ENCODE peak calls at places on chromosomes 11 and 22, in four cellular contexts. H, K, I and Y are unnamed samples.

GRCh38 chr11:74182635-74183034 is 11.5 kb downstream of the PPME1 start:
- DNase-seq in H (peak), K (no peak), I (no peak), Y (no peak)

GRCh38 chr22:27378343-27378800 is 423.2 kb downstream of the MN1 start:
- DNase-seq in H (no peak), K (no peak), I (no peak), Y (no peak)

GRCh38 chr11:8690374-8691342 is 8.1 kb downstream of the RPL27A start:
- DNase-seq in H (no peak), K (peak), I (no peak), Y (no peak)

GRCh38 chr22:28977481-28977971 is 84.1 kb downstream of the C22orf31 start:
- DNase-seq in H (no peak), K (no peak), I (no peak), Y (no peak)

GRCh38 chr11:64716471-64717267 is 6.3 kb downstream of the NRXN2 start:
- DNase-seq in H (no peak), K (no peak), I (no peak), Y (no peak)

GRCh38 chr11:66710384-66710930 is 18.6 kb downstream of the SPTBN2 start:
- DNase-seq in H (no peak), K (no peak), I (no peak), Y (no peak)

GRCh38 chr22:33006220-33006954 is 51.8 kb downstream of the SYN3 start:
- DNase-seq in H (no peak), K (no peak), I (no peak), Y (no peak)

GRCh38 chr11:108027057-108027456 is 18.4 kb downstream of the CUL5 start:
- DNase-seq in H (no peak), K (no peak), I (no peak), Y (peak)

GRCh38 chr11:65047581-65048422 is 6.8 kb downstream of the SAC3D1 start:
- DNase-seq in H (no peak), K (peak), I (no peak), Y (no peak)

GRCh38 chr22:35315855-35316745 is 16.4 kb downstream of the TOM1 start:
- DNase-seq in H (no peak), K (no peak), I (no peak), Y (no peak)

GRCh38 chr11:23540101-23540561 is 679.9 kb upstream of the CCDC179 start:
- DNase-seq in H (peak), K (peak), I (peak), Y (peak)

GRCh38 chr11:67392182-67392715 is 463 bp downstream of the RAD9A start:
- DNase-seq in H (no peak), K (no peak), I (no peak), Y (no peak)

GRCh38 chr11:8313504-8314090 is 49.9 kb upstream of the LMO1 start:
- DNase-seq in H (no peak), K (no peak), I (no peak), Y (no peak)

GRCh38 chr11:57216463-57216862 is 20.6 kb downstream of the APLNR start:
- DNase-seq in H (no peak), K (no peak), I (no peak), Y (no peak)

DNA sequence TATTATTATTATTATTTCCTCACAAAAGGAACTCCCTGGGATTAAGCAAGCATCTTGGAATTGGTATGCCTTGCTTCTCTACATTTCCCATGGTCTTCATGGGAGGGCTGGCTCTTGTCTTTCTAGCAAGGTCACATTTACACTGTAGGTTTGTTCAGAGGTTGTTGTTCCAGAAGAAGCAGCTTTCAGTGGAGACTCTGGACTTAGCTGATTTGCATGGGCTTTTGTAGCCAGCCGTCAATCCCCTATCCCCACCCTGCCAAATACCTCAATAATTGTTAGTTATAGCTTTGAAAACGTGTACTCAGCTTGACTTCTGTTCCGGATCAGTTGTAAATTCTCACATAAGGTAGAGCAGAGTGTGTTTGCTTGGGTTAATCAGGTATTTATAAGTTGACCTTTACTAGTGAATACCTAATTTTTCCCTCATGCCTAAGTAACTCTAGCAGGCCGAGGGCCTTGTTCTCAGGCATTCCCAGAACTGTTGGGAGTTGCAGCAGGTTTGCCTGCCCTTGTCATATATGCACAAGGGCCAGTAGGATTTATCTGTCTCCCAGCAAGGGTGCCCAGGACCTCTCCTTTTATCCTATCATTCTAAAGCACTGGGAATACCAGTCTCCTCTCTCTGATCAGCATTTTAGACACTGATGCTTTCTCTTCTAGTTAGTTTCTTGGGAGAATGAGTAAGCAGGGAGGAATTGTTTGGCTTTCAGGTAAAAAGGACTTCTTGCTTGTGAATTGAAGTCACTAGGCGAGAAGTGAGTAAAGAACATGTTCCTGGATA is 22.0 kb downstream of the STIM1 start:
- DNase-seq in H (no peak), K (no peak), I (no peak), Y (peak)
- H4K5ac ChIP-seq in H (no peak), K (no peak), I (no peak), Y (no peak)

DNA sequence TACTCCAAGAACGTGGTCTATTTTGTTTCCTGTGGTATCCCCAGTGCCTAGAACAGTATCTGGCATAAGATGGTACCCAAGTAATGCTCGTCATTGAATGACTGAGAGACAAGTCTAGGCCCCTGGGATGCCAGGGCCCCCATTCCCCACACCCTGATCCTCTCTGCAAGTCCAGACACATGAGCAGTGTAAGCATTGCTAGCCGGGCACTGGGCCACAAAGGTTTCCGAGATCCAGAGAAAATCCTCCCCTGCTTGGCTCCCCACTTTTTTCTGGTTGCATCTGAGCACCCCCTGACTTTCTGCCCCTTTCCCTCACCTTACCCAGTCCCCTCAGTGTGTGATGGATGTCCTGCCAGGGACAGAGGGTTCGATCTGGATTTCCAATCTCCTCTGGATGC is 160.1 kb upstream of the NECTIN1 start:
- DNase-seq in H (no peak), K (no peak), I (no peak), Y (no peak)
- H4K5ac ChIP-seq in H (no peak), K (no peak), I (no peak), Y (no peak)

GRCh38 chr22:43487311-43488030 is 75.7 kb downstream of the MPPED1 start:
- DNase-seq in H (no peak), K (no peak), I (no peak), Y (no peak)
- H4K5ac ChIP-seq in H (no peak), K (no peak), I (no peak), Y (no peak)

GRCh38 chr22:45026511-45026910 is 16.7 kb upstream of the PHF21B start:
- DNase-seq in H (no peak), K (no peak), I (no peak), Y (no peak)
- H4K5ac ChIP-seq in H (no peak), K (no peak), I (no peak), Y (no peak)

DNA sequence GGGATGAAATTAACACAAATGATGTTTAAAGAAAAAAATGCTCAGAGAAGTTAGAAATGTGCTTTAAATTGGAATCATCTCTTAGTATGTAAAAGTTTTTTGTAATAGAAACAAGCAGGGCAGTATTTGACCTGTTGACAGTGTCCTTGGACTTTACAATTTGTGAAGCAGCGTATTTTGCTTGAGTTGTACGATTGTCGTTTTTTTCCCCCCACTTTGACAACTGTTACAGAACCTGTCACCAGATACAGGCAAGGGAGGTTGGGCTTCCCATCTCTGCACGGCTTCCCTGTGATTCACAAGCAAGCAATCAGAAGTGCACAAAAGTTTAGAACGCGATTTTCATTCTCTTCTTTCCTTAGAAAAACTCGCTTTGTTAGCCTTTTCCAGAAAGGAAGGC is 8.9 kb downstream of the PPARA start:
- DNase-seq in H (no peak), K (no peak), I (no peak), Y (no peak)
- H4K5ac ChIP-seq in H (no peak), K (no peak), I (no peak), Y (no peak)

GRCh38 chr11:1130276-1131032 is 27.3 kb upstream of the MUC5AC start:
- DNase-seq in H (no peak), K (no peak), I (no peak), Y (no peak)
- H4K5ac ChIP-seq in H (no peak), K (no peak), I (no peak), Y (no peak)

DNA sequence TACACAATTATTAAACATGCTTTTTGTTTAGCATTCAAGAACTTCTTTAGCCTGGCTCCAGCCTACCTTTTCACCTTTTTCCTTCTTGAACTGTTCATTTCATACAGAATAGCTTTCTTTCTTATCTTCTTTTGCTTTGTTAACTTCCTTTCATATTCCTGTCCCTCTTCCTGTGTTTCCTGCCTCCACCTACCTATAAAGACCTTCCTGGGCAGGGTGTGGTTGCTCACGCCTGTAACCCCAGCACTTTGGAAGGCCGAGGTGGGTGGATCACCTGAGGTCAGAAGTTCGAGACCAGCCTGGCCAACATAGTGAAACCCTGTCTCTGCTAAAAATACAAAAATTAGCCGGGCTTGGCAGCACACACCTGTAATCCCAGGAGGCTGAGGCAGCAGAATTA is 22.9 kb downstream of the CAPRIN1 start:
- DNase-seq in H (no peak), K (no peak), I (no peak), Y (no peak)
- H4K5ac ChIP-seq in H (no peak), K (no peak), I (no peak), Y (no peak)

GRCh38 chr11:2721163-2721935 is 21.6 kb upstream of the KCNQ1OT1 start:
- DNase-seq in H (no peak), K (peak), I (no peak), Y (peak)
- H4K5ac ChIP-seq in H (no peak), K (no peak), I (no peak), Y (no peak)